ENCODE peak calls at places on chromosome 9, in ten cellular contexts. E is SK-N-SH, V is HepG2, U is K562, W is stomach, J is transverse colon, A is sigmoid colon, K is GM12878, P is H1, T is upper lobe of left lung. I is an unnamed sample.

GRCh38 chr9:69579749-69580581 is 92.2 kb downstream of the APBA1 start:
- DNase-seq in K (no peak), T (no peak), A (no peak), U (no peak), E (no peak), W (no peak), P (no peak), J (no peak), V (peak; percentile 8), I (no peak)

GRCh38 chr9:135719472-135719871 is 17.5 kb downstream of the KCNT1 start:
- DNase-seq in A (no peak), P (no peak), J (no peak), K (no peak), U (no peak), T (no peak), W (no peak), V (no peak), E (no peak), I (no peak)

GRCh38 chr9:136964171-136964689 is 12.2 kb downstream of the LCN12 start:
- DNase-seq in K (no peak), W (peak; percentile 48), T (no peak), P (no peak), E (no peak), A (no peak), U (peak; percentile 84), J (peak; percentile 80), V (no peak), I (no peak)

GRCh38 chr9:98074119-98074990 is 17.8 kb downstream of the NANS start:
- DNase-seq in V (peak; percentile 36), W (peak; percentile 81), K (no peak), T (peak; percentile 69), E (peak; percentile 79), U (peak; percentile 78), P (no peak), J (peak; percentile 82), A (no peak), I (no peak)

GRCh38 chr9:113581865-113582697 is 118.6 kb downstream of the RGS3 start:
- DNase-seq in V (no peak), U (no peak), W (peak; percentile 84), J (peak; percentile 87), P (no peak), E (peak; percentile 62), K (peak; percentile 96), A (peak; percentile 91), T (peak; percentile 93), I (no peak)

GRCh38 chr9:92095236-92095635 is 20.0 kb downstream of the SPTLC1 start:
- DNase-seq in W (no peak), K (no peak), P (no peak), V (no peak), E (no peak), T (no peak), J (no peak), U (no peak), A (no peak), I (no peak)

GRCh38 chr9:85630676-85631075 is 111.1 kb downstream of the AGTPBP1 start:
- DNase-seq in T (no peak), J (no peak), U (no peak), E (no peak), P (no peak), A (no peak), W (no peak), K (no peak), V (no peak), I (no peak)

GRCh38 chr9:20446248-20446647 is 176.1 kb downstream of the MLLT3 start:
- DNase-seq in U (no peak), J (no peak), V (no peak), W (no peak), P (no peak), T (no peak), E (no peak), K (no peak), A (no peak), I (no peak)

DNA sequence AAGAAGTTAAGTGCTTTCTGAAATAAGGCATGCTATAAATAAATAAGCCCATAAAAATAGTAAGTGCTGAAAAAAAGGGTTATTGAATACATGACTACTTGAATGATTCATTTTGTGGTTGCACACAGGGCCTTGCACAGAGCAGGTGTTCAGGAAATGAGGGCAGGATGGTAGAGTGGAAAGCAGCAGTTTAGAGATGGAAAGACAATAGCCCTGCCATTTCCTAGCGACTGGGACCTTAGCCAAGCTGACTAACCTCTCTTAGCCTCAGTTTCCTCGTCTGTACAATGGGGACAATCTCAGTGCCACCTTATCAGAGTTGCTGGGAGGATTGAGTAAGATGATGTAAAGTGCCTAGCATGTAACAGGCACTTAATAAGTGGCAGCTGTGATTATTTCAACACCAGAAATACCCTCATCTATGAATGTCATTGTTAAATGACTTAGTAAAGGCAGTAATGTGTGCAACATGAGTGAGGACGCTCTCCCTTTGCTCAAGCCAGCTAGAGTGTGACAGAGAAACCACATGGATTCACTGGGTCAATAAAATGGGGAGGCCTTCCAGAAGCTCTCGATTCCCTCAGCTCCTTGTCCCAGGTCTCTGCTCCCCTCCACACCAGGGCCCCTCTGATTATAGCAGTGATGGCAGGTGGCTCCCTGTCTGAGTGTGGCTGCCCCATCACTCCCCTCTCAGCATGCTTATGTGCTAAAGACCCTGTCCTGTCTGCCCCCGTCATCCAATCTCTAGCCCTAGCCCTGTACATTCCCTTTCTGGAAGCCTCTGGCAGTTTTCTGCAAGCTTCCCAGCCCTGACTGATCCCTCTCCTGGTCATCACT is 16.0 kb upstream of the PHF19 start:
- DNase-seq in V (no peak), A (no peak), K (no peak), W (no peak), T (no peak), U (peak; percentile 24), E (no peak), J (no peak), P (no peak), I (no peak)
- TF ChIP-seq EP300 in V (no peak), A (no peak), K (peak; percentile 91), W (no peak), T (no peak), U (no peak), E (peak; percentile 78), J (no peak), P (no peak), I (no peak)

GRCh38 chr9:2286825-2287455 is 271.8 kb downstream of the SMARCA2 start:
- DNase-seq in T (no peak), P (no peak), W (no peak), V (peak; percentile 70), J (no peak), E (no peak), A (no peak), U (no peak), K (no peak), I (no peak)

GRCh38 chr9:2288309-2288708 is 273.2 kb downstream of the SMARCA2 start:
- DNase-seq in E (no peak), W (no peak), J (no peak), T (no peak), A (no peak), V (no peak), P (no peak), U (no peak), K (no peak), I (no peak)

GRCh38 chr9:2290382-2290781 is 275.2 kb downstream of the SMARCA2 start:
- DNase-seq in K (no peak), T (no peak), U (no peak), V (no peak), P (no peak), J (no peak), E (no peak), A (no peak), W (no peak), I (no peak)

GRCh38 chr9:2291980-2292704 is 277.0 kb downstream of the SMARCA2 start:
- DNase-seq in E (no peak), K (no peak), A (no peak), P (no peak), J (no peak), U (no peak), T (peak; percentile 62), V (no peak), W (no peak), I (no peak)

DNA sequence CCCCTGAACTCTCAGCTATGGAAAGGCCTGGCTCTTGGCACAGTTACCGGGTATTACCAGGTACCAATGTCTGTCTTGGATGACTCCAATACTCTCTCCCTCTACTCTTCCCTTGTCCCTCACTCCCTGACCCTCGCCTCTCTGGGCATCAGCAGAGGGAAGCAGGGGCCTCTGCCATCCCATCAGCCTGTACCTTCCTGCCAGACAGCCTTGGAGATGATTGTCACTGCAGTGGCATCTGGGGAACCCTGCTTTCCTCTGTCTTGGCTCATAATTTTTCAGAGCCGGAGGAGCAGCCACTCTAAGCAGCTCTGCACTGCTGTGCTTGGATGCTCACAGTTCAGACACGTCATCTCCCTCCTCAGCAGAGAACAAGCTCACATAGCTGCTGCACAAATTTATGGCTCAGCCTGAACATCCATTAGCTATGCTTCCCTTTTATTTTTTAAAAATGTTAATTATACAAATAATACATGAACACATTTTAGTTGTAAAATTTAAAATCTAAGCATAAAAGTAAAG is 274.1 kb downstream of the SMARCA2 start:
- DNase-seq in K (no peak), E (no peak), W (no peak), T (no peak), P (no peak), V (no peak), A (no peak), J (no peak), U (no peak), I (no peak)
- TF ChIP-seq POLR2AphosphoS5 in K (no peak), E (no peak), W (no peak), T (no peak), P (no peak), V (no peak), A (no peak), J (no peak), U (no peak), I (no peak)

DNA sequence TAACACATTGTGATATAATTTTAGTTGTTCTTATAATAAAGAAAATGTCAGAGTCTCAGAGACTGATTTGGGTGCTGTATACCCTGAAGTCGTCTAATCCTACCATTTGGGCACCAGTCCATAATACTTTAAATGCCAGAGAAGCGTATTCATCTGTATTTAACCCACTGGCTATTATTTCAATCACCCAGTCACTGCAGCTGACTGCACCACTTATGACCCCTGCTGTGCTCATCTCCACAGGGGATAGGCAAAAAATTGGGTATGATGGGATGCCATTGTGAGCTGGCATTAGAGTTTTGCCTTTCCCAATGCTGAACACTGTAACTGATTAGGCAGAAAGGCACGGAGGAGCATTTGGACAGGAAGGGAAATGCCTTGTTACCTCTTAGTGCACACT is 599.7 kb downstream of the CAAP1 start:
- DNase-seq in K (no peak), E (peak; percentile 4), W (no peak), T (no peak), J (no peak), A (no peak), P (no peak), U (no peak), V (no peak), I (no peak)
- TF ChIP-seq EP300 in K (no peak), E (peak; percentile 86), W (no peak), T (no peak), J (no peak), A (no peak), P (no peak), U (no peak), V (no peak), I (no peak)

DNA sequence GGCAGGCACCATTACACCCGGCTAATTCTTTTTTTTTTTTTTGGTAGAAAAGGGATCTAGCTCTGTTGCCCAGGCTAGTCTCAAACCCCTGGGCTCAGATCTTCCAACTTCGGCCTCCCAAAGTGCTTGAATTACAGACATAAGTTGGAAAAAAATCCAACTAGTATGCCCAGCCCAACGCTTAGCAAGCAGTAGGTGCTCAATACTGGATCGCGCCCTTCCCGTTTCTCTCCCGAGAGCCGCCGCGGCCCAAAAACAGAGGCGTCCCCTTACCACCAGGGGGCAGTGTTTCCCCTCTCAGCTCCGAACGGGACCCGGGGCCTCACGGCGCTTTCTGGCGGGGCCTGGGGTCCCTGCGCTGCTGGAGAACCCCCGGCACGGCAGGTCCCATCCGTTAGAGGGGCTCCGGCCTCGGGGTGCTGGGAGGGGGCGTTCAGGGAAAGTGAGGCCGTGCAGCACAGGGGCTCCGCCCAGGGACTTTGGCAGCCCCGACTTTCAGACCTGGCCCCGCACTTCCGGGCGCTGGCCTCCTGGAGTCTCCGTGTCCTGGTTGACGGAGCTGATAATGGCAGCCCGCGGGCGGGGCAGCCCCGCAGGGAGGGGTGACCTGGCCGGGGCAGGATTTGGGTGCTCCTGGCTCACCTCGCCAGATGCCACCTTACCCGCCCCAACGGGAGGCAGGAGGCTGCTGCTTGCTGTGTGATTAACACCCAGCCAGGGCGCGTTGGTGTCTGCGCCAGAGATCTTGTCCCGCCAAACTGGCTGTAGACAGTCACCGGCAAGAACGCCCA is 15.2 kb downstream of the PTGES start:
- DNase-seq in E (peak; percentile 94), J (peak; percentile 90), V (peak; percentile 45), K (peak; percentile 24), U (peak; percentile 95), P (no peak), T (peak; percentile 87), W (peak; percentile 92), A (peak; percentile 92), I (peak; percentile 94)
- TF ChIP-seq POLR2AphosphoS5 in E (no peak), J (peak; percentile 29), V (no peak), K (no peak), U (peak; percentile 68), P (no peak), T (no peak), W (no peak), A (no peak), I (peak; percentile 10)

I was measured in suprapubic skin.